ENCODE peak calls at places on chromosomes 13 and 19, in nine cellular contexts. J is Peyer's patch, V is fibroblast of lung, C is tibial artery, I is fibroblast of the aortic adventitia, T is AG04450, Z is heart left ventricle, S is stomach, O is cardiac muscle cell. W is an unnamed sample.

GRCh38 chr19:51691122-51692064 is 1.7 kb upstream of the SPACA6 start:
- DNase-seq in O (peak; percentile 81), Z (no peak), T (no peak), I (peak; percentile 70), S (no peak), C (no peak), J (no peak), V (peak; percentile 78), W (no peak)

GRCh38 chr13:108346376-108346775 is 76.9 kb downstream of the TNFSF13B start:
- DNase-seq in C (no peak), V (no peak), T (no peak), I (no peak), Z (no peak), J (no peak), S (no peak), O (no peak), W (no peak)

GRCh38 chr13:91145806-91146205 is 201.7 kb upstream of the MIR17HG start:
- DNase-seq in T (no peak), Z (no peak), V (no peak), J (no peak), I (no peak), O (no peak), C (no peak), S (no peak), W (no peak)

GRCh38 chr19:3476830-3477229 is 3.5 kb downstream of the SMIM24 start:
- DNase-seq in J (no peak), C (peak; percentile 16), O (no peak), S (no peak), T (no peak), Z (no peak), V (no peak), I (no peak), W (no peak)

GRCh38 chr19:8611890-8612806 is 1.6 kb upstream of the ADAMTS10 start:
- DNase-seq in V (peak; percentile 95), Z (peak; percentile 81), C (peak; percentile 85), J (no peak), I (peak; percentile 90), S (no peak), O (peak; percentile 78), T (no peak), W (peak; percentile 19)

GRCh38 chr13:99821741-99822140 is 149.8 kb downstream of the ZIC5 start:
- DNase-seq in S (no peak), V (peak; percentile 9), J (no peak), Z (no peak), O (no peak), T (no peak), I (no peak), C (no peak), W (no peak)

GRCh38 chr19:33781996-33782395 is 14.7 kb upstream of the KCTD15 start:
- DNase-seq in C (no peak), V (peak; percentile 46), I (no peak), Z (no peak), T (no peak), S (no peak), J (no peak), O (peak; percentile 11), W (no peak)

GRCh38 chr13:57633950-57634828 is 2.6 kb downstream of the PCDH17 start:
- DNase-seq in C (peak; percentile 25), Z (peak; percentile 24), T (no peak), O (no peak), S (no peak), J (no peak), V (peak; percentile 45), I (no peak), W (no peak)

GRCh38 chr13:29519921-29520320 is 75.6 kb downstream of the SLC7A1 start:
- DNase-seq in T (no peak), J (no peak), V (no peak), Z (no peak), C (no peak), I (no peak), O (no peak), S (no peak), W (no peak)

GRCh38 chr13:20461860-20462532 is 63.7 kb downstream of the CRYL1 start:
- DNase-seq in I (no peak), T (no peak), Z (peak; percentile 66), S (no peak), J (no peak), V (peak; percentile 38), C (no peak), O (peak; percentile 48), W (no peak)

GRCh38 chr13:23772717-23773116 is 116.5 kb downstream of the MIPEP start:
- DNase-seq in C (no peak), J (no peak), O (no peak), Z (no peak), S (no peak), T (no peak), I (no peak), V (no peak), W (no peak)

GRCh38 chr19:41541990-41542584 is 33.9 kb upstream of the CEACAM21 start:
- DNase-seq in Z (peak; percentile 54), S (peak; percentile 73), I (peak; percentile 32), V (no peak), O (peak; percentile 58), C (peak; percentile 51), J (peak; percentile 81), T (no peak), W (no peak)

GRCh38 chr13:42762917-42763316 is 18.5 kb upstream of the FAM216B start:
- DNase-seq in O (peak; percentile 94), S (no peak), C (no peak), T (peak; percentile 57), I (peak; percentile 90), V (peak; percentile 89), J (no peak), Z (no peak), W (peak; percentile 73)

GRCh38 chr13:44649118-44649455 is 73.0 kb upstream of the TSC22D1 start:
- DNase-seq in O (no peak), S (no peak), T (no peak), Z (no peak), V (no peak), J (no peak), C (no peak), I (no peak), W (no peak)

GRCh38 chr13:40145139-40145538 is 489.7 kb downstream of the COG6 start:
- DNase-seq in V (no peak), S (no peak), O (no peak), Z (no peak), J (no peak), T (no peak), C (no peak), I (no peak), W (no peak)

GRCh38 chr19:7654401-7654800 is 14.4 kb upstream of the RETN start:
- DNase-seq in O (no peak), T (no peak), C (no peak), I (peak; percentile 19), V (no peak), Z (no peak), J (no peak), S (no peak), W (no peak)

GRCh38 chr19:56617531-56617930 is 22.4 kb downstream of the ZNF71 start:
- DNase-seq in T (no peak), C (no peak), S (no peak), I (no peak), Z (no peak), J (no peak), O (no peak), V (no peak), W (no peak)
- TF ChIP-seq CTCF in T (no peak), C (no peak), S (no peak), I (no peak), Z (no peak), J (no peak), O (no peak), V (no peak), W (no peak)

GRCh38 chr19:35755550-35756371 is 1.1 kb downstream of the HSPB6 start:
- DNase-seq in J (peak; percentile 30), T (no peak), I (peak; percentile 85), Z (peak; percentile 90), V (no peak), S (peak; percentile 60), C (peak; percentile 87), O (peak; percentile 92), W (no peak)
- H3K4me3 ChIP-seq in J (peak overlapping the region; percentile 22), T (peak overlapping the region; percentile 66), I (peak overlapping the region; percentile 91), Z (peak overlapping the region; percentile 68), V (peak overlapping the region; percentile 83), S (peak overlapping the region; percentile 74), C (peak overlapping the region; percentile 75), O (no peak overlapping the region), W (peak overlapping the region; percentile 52)

DNA sequence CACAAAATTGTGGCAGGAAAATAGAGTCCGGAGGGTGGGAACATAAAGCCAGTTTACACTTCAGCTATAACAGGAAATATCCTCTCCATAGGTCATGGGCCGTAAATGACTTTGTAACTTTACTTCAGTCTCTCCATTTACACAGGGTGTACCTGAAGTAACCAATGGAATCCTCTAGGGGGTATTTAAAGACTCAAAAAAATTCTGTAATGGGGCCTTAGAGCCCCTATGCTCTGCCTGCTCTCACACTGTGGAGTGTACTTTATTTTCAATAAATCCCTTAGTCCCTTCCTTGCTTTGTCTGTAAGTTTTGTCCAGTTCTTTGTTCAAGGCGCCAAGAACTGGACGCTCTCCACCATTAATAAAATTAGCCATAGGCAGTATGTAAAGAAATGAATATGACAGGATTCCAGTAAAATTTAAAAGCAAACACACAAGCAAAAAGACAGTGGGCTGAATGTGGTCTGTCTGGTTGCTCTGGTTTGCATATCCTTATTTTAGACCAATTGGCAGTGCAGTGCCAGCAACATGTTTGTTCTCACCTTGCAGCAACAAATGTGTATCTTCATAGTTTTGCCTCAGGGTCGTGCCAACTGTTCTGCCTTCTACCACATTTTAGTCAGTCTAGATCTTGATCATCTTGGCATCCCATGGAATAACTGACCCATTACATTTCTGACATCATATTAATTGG is 801.5 kb upstream of the SPRY2 start:
- DNase-seq in S (no peak), C (no peak), I (no peak), O (no peak), J (no peak), T (no peak), Z (no peak), V (no peak), W (no peak)
- TF ChIP-seq CTCF in S (no peak), C (no peak), I (no peak), O (no peak), J (no peak), T (no peak), Z (no peak), V (no peak), W (no peak)

DNA sequence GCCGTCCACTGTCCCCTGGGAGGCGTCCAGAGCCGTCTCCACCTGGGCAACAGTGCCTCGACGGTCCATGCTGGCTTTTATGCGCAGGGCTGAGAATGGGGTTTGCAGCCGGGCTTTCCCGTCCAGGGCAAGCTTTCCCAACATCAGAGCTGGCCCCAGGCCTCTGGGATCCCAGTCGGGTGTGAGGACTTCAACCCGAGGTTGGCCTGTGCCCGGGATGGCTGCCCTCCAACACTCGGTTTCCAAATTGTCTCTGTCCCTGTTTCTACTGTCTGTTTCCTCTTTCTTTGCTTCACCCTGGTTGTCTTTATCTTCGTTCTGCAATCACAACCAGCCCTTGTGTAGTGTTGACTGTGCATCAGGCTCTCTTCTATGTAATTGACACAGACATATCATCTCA is at the start of gene IFNL4:
- DNase-seq in I (no peak), T (no peak), S (no peak), O (no peak), Z (no peak), C (no peak), V (no peak), J (no peak), W (no peak)
- H3K4me3 ChIP-seq in I (no peak within 1 kb of the TSS), T (no peak within 1 kb of the TSS), S (no peak within 1 kb of the TSS), O (no peak within 1 kb of the TSS), Z (no peak within 1 kb of the TSS), C (no peak within 1 kb of the TSS), V (no peak within 1 kb of the TSS), J (peak within 1 kb of the TSS; percentile 12), W (no peak within 1 kb of the TSS)

W was measured in BJ.